ENCODE peak calls at places on chromosome 13, in five cellular contexts. N is RWPE1, M is colonic mucosa, E is cardiac muscle cell, J is uterus. F is an unnamed sample.
A peak's percentile ranks its signal among the peaks of the same experiment; 100 is the strongest.

GRCh38 chr13:36904219-36904618 is 15.8 kb downstream of the SMAD9 start:
- DNase-seq in N (no peak), M (peak; percentile 44), E (no peak), J (no peak), F (no peak)

GRCh38 chr13:102333320-102334181 is 68.3 kb downstream of the FGF14 start:
- DNase-seq in N (no peak), M (no peak), E (no peak), J (no peak), F (no peak)

GRCh38 chr13:92768592-92768991 is 458.0 kb upstream of the GPC6 start:
- DNase-seq in N (no peak), M (no peak), E (no peak), J (no peak), F (no peak)

GRCh38 chr13:80296638-80297037 is 44.3 kb downstream of the SPRY2 start:
- DNase-seq in N (no peak), M (no peak), E (no peak), J (no peak), F (no peak)

GRCh38 chr13:72126424-72126823 is 259.4 kb upstream of the DACH1 start:
- DNase-seq in N (no peak), M (no peak), E (no peak), J (no peak), F (no peak)

GRCh38 chr13:33441015-33441414 is 155.5 kb upstream of the STARD13 start:
- DNase-seq in N (peak; percentile 24), M (peak; percentile 43), E (peak; percentile 37), J (no peak), F (peak; percentile 3)

GRCh38 chr13:25292301-25292700 is 5.0 kb upstream of the MTMR6 start:
- DNase-seq in N (no peak), M (peak; percentile 20), E (no peak), J (no peak), F (no peak)

GRCh38 chr13:26946675-26947342 is 186.2 kb upstream of the GPR12 start:
- DNase-seq in N (peak; percentile 49), M (no peak), E (peak; percentile 75), J (no peak), F (peak; percentile 50)

GRCh38 chr13:57624565-57625435 is 6.7 kb upstream of the PCDH17 start:
- DNase-seq in N (peak; percentile 25), M (no peak), E (peak; percentile 87), J (no peak), F (peak; percentile 51)

GRCh38 chr13:31765441-31765840 is 26.1 kb downstream of the RXFP2 start:
- DNase-seq in N (no peak), M (no peak), E (no peak), J (no peak), F (no peak)

GRCh38 chr13:114130708-114131580 is 1.5 kb downstream of the RASA3 start:
- DNase-seq in N (peak; percentile 71), M (peak; percentile 47), E (peak; percentile 57), J (peak; percentile 51), F (peak; percentile 18)

GRCh38 chr13:75173457-75174356 is 308.3 kb downstream of the TBC1D4 start:
- DNase-seq in N (no peak), M (no peak), E (no peak), J (no peak), F (no peak)

GRCh38 chr13:41212881-41213280 is 18.5 kb upstream of the KBTBD7 start:
- DNase-seq in N (no peak), M (no peak), E (no peak), J (no peak), F (no peak)

GRCh38 chr13:111846396-111847174 is 220.4 kb upstream of the SOX1 start:
- DNase-seq in N (no peak), M (no peak), E (no peak), J (no peak), F (no peak)

GRCh38 chr13:99347911-99348451 is 40.8 kb upstream of the GPR183 start:
- DNase-seq in N (no peak), M (no peak), E (no peak), J (no peak), F (no peak)
- TF ChIP-seq CTCF in N (no peak), M (no peak), E (no peak), J (no peak), F (no peak)

DNA sequence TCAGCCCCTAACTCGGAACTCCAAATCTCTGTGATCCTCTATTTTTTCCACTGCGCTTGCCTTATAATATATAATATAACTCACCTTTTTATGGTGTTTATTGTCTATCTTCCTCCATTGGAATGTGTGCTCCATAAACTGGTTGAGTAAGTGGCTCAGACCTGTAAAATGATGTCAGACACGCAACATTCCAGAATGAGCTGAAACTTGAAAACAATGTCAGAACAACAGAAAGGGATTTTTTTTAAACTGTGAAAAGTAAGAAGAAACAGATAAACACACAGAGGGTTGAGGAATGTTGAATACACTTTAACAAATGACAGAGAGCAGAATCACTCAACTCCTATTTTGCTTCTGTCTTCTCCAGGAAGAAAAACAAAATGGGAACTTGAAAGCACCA is 19.1 kb upstream of the FAM216B start:
- DNase-seq in N (peak; percentile 4), M (no peak), E (no peak), J (no peak), F (no peak)
- H3K27ac ChIP-seq in N (no peak overlapping the region), M (no peak overlapping the region), E (no peak overlapping the region), J (peak overlapping the region; percentile 44), F (no peak overlapping the region)

GRCh38 chr13:103695320-103695719 is 629.1 kb upstream of the SLC10A2 start:
- DNase-seq in N (no peak), M (no peak), E (peak; percentile 7), J (no peak), F (no peak)

GRCh38 chr13:103694471-103694870 is 628.3 kb upstream of the SLC10A2 start:
- DNase-seq in N (no peak), M (no peak), E (peak; percentile 60), J (no peak), F (no peak)

GRCh38 chr13:103698000-103698399 is 631.8 kb upstream of the SLC10A2 start:
- DNase-seq in N (no peak), M (no peak), E (no peak), J (no peak), F (no peak)

GRCh38 chr13:103694033-103694432 is 627.8 kb upstream of the SLC10A2 start:
- DNase-seq in N (no peak), M (no peak), E (peak; percentile 16), J (no peak), F (no peak)

GRCh38 chr13:103692442-103692841 is 626.2 kb upstream of the SLC10A2 start:
- DNase-seq in N (no peak), M (no peak), E (peak; percentile 34), J (no peak), F (no peak)
- TF ChIP-seq CTCF in N (no peak), M (no peak), E (no peak), J (no peak), F (no peak)

GRCh38 chr13:29568731-29569130 is 26.8 kb downstream of the SLC7A1 start:
- DNase-seq in N (peak; percentile 34), M (no peak), E (no peak), J (no peak), F (no peak)
- H3K27ac ChIP-seq in N (peak overlapping the region; percentile 95), M (no peak overlapping the region), E (no peak overlapping the region), J (no peak overlapping the region), F (no peak overlapping the region)